ENCODE peak calls at places on chromosomes 5 and 9, in six cellular contexts. One of them, this sample, is unnamed.

GRCh38 chr5:28678899-28679298 is 1640.5 kb upstream of the CDH9 start:
- DNase-seq in stimulated activated CD8-positive, alpha-beta memory T cell treated with anti-CD3 and anti-CD28 coated beads, Interleukin-7, amount 100 ng/mL, for 24 hours: no peak
- DNase-seq in RCC 7860: no peak
- DNase-seq in osteocyte: no peak
- DNase-seq in mesenchymal stem cell: no peak
- DNase-seq in A549: no peak
- DNase-seq in this sample: no peak

GRCh38 chr9:81371824-81372223 is 317.5 kb downstream of the TLE1 start:
- DNase-seq in mesenchymal stem cell: no peak
- DNase-seq in osteocyte: no peak
- DNase-seq in stimulated activated CD8-positive, alpha-beta memory T cell treated with anti-CD3 and anti-CD28 coated beads, Interleukin-7, amount 100 ng/mL, for 24 hours: no peak
- DNase-seq in RCC 7860: no peak
- DNase-seq in A549: no peak
- DNase-seq in this sample: no peak

GRCh38 chr9:126326228-126327015 is at the start of gene MVB12B:
- DNase-seq in stimulated activated CD8-positive, alpha-beta memory T cell treated with anti-CD3 and anti-CD28 coated beads, Interleukin-7, amount 100 ng/mL, for 24 hours: no peak
- DNase-seq in mesenchymal stem cell: peak; percentile 37
- DNase-seq in RCC 7860: no peak
- DNase-seq in A549: peak; percentile 20
- DNase-seq in osteocyte: no peak
- DNase-seq in this sample: peak; percentile 85

GRCh38 chr5:154758501-154758900 is 3.3 kb downstream of the LARP1 start:
- DNase-seq in A549: no peak
- DNase-seq in osteocyte: no peak
- DNase-seq in RCC 7860: no peak
- DNase-seq in stimulated activated CD8-positive, alpha-beta memory T cell treated with anti-CD3 and anti-CD28 coated beads, Interleukin-7, amount 100 ng/mL, for 24 hours: no peak
- DNase-seq in mesenchymal stem cell: peak; percentile 46
- DNase-seq in this sample: no peak

GRCh38 chr9:129178983-129179382 is 922 bp upstream of the IER5L start:
- DNase-seq in stimulated activated CD8-positive, alpha-beta memory T cell treated with anti-CD3 and anti-CD28 coated beads, Interleukin-7, amount 100 ng/mL, for 24 hours: no peak
- DNase-seq in osteocyte: no peak
- DNase-seq in RCC 7860: no peak
- DNase-seq in A549: no peak
- DNase-seq in mesenchymal stem cell: peak; percentile 52
- DNase-seq in this sample: no peak

GRCh38 chr5:55821731-55822512 is 29.2 kb upstream of the IL31RA start:
- DNase-seq in A549: peak; percentile 11
- DNase-seq in osteocyte: no peak
- DNase-seq in RCC 7860: no peak
- DNase-seq in mesenchymal stem cell: peak; percentile 13
- DNase-seq in stimulated activated CD8-positive, alpha-beta memory T cell treated with anti-CD3 and anti-CD28 coated beads, Interleukin-7, amount 100 ng/mL, for 24 hours: no peak
- DNase-seq in this sample: peak; percentile 34

GRCh38 chr9:136669791-136670464 is 7.2 kb downstream of the EGFL7 start:
- DNase-seq in RCC 7860: no peak
- DNase-seq in stimulated activated CD8-positive, alpha-beta memory T cell treated with anti-CD3 and anti-CD28 coated beads, Interleukin-7, amount 100 ng/mL, for 24 hours: no peak
- DNase-seq in mesenchymal stem cell: no peak
- DNase-seq in osteocyte: no peak
- DNase-seq in A549: no peak
- DNase-seq in this sample: no peak

GRCh38 chr9:72863456-72864094 is 89.3 kb downstream of the ALDH1A1 start:
- DNase-seq in A549: no peak
- DNase-seq in stimulated activated CD8-positive, alpha-beta memory T cell treated with anti-CD3 and anti-CD28 coated beads, Interleukin-7, amount 100 ng/mL, for 24 hours: no peak
- DNase-seq in mesenchymal stem cell: no peak
- DNase-seq in RCC 7860: no peak
- DNase-seq in osteocyte: no peak
- DNase-seq in this sample: no peak

GRCh38 chr9:35599763-35600604 is 5.1 kb upstream of the TESK1 start:
- DNase-seq in A549: peak; percentile 24
- DNase-seq in RCC 7860: no peak
- DNase-seq in osteocyte: no peak
- DNase-seq in mesenchymal stem cell: no peak
- DNase-seq in stimulated activated CD8-positive, alpha-beta memory T cell treated with anti-CD3 and anti-CD28 coated beads, Interleukin-7, amount 100 ng/mL, for 24 hours: no peak
- DNase-seq in this sample: no peak